ENCODE peak calls at places on chromosomes 2 and 18, in five cellular contexts. One of them, this sample, is unnamed.

GRCh38 chr2:221554769-221555510 is 17.2 kb downstream of the EPHA4 start:
- DNase-seq in WERI-Rb-1: no peak
- DNase-seq in BJ: no peak
- DNase-seq in mammary epithelial cell: no peak
- DNase-seq in foreskin fibroblast: no peak
- DNase-seq in this sample: no peak

GRCh38 chr2:128519517-128520215 is 201.0 kb upstream of the HS6ST1 start:
- DNase-seq in BJ: no peak
- DNase-seq in mammary epithelial cell: no peak
- DNase-seq in foreskin fibroblast: no peak
- DNase-seq in WERI-Rb-1: no peak
- DNase-seq in this sample: no peak

GRCh38 chr18:57466745-57467144 is 31.6 kb downstream of the ONECUT2 start:
- DNase-seq in WERI-Rb-1: no peak
- DNase-seq in BJ: no peak
- DNase-seq in foreskin fibroblast: no peak
- DNase-seq in mammary epithelial cell: no peak
- DNase-seq in this sample: no peak

GRCh38 chr2:173151671-173152398 is 76.2 kb downstream of the MAP3K20 start:
- DNase-seq in BJ: peak; percentile 22
- DNase-seq in foreskin fibroblast: peak; percentile 78
- DNase-seq in mammary epithelial cell: peak; percentile 90
- DNase-seq in WERI-Rb-1: no peak
- DNase-seq in this sample: no peak

GRCh38 chr2:98348066-98348561 is 1.9 kb downstream of the CNGA3 start:
- DNase-seq in foreskin fibroblast: no peak
- DNase-seq in BJ: no peak
- DNase-seq in WERI-Rb-1: peak; percentile 81
- DNase-seq in mammary epithelial cell: peak; percentile 9
- DNase-seq in this sample: no peak

GRCh38 chr2:131093066-131093842 is at the start of gene FAM168B:
- DNase-seq in WERI-Rb-1: peak; percentile 83
- DNase-seq in foreskin fibroblast: peak; percentile 92
- DNase-seq in mammary epithelial cell: peak; percentile 90
- DNase-seq in BJ: peak; percentile 42
- DNase-seq in this sample: peak; percentile 84

GRCh38 chr2:100944617-100945432 is 57.3 kb upstream of the RPL31 start:
- DNase-seq in BJ: no peak
- DNase-seq in WERI-Rb-1: no peak
- DNase-seq in mammary epithelial cell: no peak
- DNase-seq in foreskin fibroblast: no peak
- DNase-seq in this sample: no peak

GRCh38 chr2:190099890-190100289 is 37.4 kb upstream of the MSTN start:
- DNase-seq in BJ: no peak
- DNase-seq in WERI-Rb-1: no peak
- DNase-seq in foreskin fibroblast: no peak
- DNase-seq in mammary epithelial cell: no peak
- DNase-seq in this sample: no peak

GRCh38 chr2:196808281-196808680 is 874 bp downstream of the C2orf66 start:
- DNase-seq in WERI-Rb-1: no peak
- DNase-seq in foreskin fibroblast: no peak
- DNase-seq in BJ: no peak
- DNase-seq in mammary epithelial cell: no peak
- DNase-seq in this sample: no peak

GRCh38 chr2:219439518-219439917 is 4.9 kb downstream of the SPEG start:
- DNase-seq in foreskin fibroblast: no peak
- DNase-seq in mammary epithelial cell: no peak
- DNase-seq in WERI-Rb-1: no peak
- DNase-seq in BJ: no peak
- DNase-seq in this sample: no peak

GRCh38 chr2:209472386-209472832 is 48.6 kb downstream of the MAP2 start:
- DNase-seq in foreskin fibroblast: peak; percentile 55
- DNase-seq in mammary epithelial cell: peak; percentile 79
- DNase-seq in BJ: peak; percentile 41
- DNase-seq in WERI-Rb-1: no peak
- DNase-seq in this sample: no peak

GRCh38 chr18:79515944-79516351 is 120.2 kb downstream of the NFATC1 start:
- DNase-seq in mammary epithelial cell: no peak
- DNase-seq in foreskin fibroblast: no peak
- DNase-seq in BJ: no peak
- DNase-seq in WERI-Rb-1: no peak
- DNase-seq in this sample: no peak

GRCh38 chr2:28465148-28465885 is 30.5 kb upstream of the PLB1 start:
- DNase-seq in WERI-Rb-1: no peak
- DNase-seq in foreskin fibroblast: no peak
- DNase-seq in BJ: no peak
- DNase-seq in mammary epithelial cell: peak; percentile 78
- DNase-seq in this sample: no peak

GRCh38 chr2:161436411-161436810 is 20.3 kb downstream of the TBR1 start:
- DNase-seq in mammary epithelial cell: peak; percentile 67
- DNase-seq in WERI-Rb-1: no peak
- DNase-seq in foreskin fibroblast: peak; percentile 83
- DNase-seq in BJ: peak; percentile 23
- DNase-seq in this sample: no peak

GRCh38 chr2:147945660-147946059 is 74.9 kb downstream of the ORC4 start:
- DNase-seq in mammary epithelial cell: no peak
- DNase-seq in foreskin fibroblast: peak; percentile 2
- DNase-seq in BJ: no peak
- DNase-seq in WERI-Rb-1: no peak
- DNase-seq in this sample: no peak

GRCh38 chr2:174145827-174146226 is 102.5 kb downstream of the OLA1 start:
- DNase-seq in WERI-Rb-1: no peak
- DNase-seq in BJ: no peak
- DNase-seq in mammary epithelial cell: no peak
- DNase-seq in foreskin fibroblast: no peak
- DNase-seq in this sample: no peak

GRCh38 chr2:187552959-187553681 is 1.1 kb downstream of the TFPI start:
- DNase-seq in mammary epithelial cell: peak; percentile 53
- DNase-seq in WERI-Rb-1: no peak
- DNase-seq in BJ: no peak
- DNase-seq in foreskin fibroblast: peak; percentile 64
- DNase-seq in this sample: no peak

GRCh38 chr2:196534533-196534932 is 105.0 kb upstream of the CCDC150 start:
- DNase-seq in mammary epithelial cell: no peak
- DNase-seq in BJ: no peak
- DNase-seq in foreskin fibroblast: no peak
- DNase-seq in WERI-Rb-1: no peak
- DNase-seq in this sample: no peak

GRCh38 chr2:36451512-36451911 is 95.9 kb downstream of the CRIM1 start:
- DNase-seq in WERI-Rb-1: no peak
- DNase-seq in mammary epithelial cell: no peak
- DNase-seq in BJ: no peak
- DNase-seq in foreskin fibroblast: no peak
- DNase-seq in this sample: no peak

GRCh38 chr2:226728996-226729395 is 70.6 kb downstream of the IRS1 start:
- DNase-seq in BJ: no peak
- DNase-seq in mammary epithelial cell: no peak
- DNase-seq in WERI-Rb-1: no peak
- DNase-seq in foreskin fibroblast: no peak
- DNase-seq in this sample: no peak

GRCh38 chr2:226727251-226727650 is 72.4 kb downstream of the IRS1 start:
- DNase-seq in BJ: no peak
- DNase-seq in foreskin fibroblast: no peak
- DNase-seq in WERI-Rb-1: no peak
- DNase-seq in mammary epithelial cell: no peak
- DNase-seq in this sample: no peak

GRCh38 chr2:226732478-226733188 is 67.0 kb downstream of the IRS1 start:
- DNase-seq in mammary epithelial cell: no peak
- DNase-seq in BJ: no peak
- DNase-seq in WERI-Rb-1: no peak
- DNase-seq in foreskin fibroblast: no peak
- DNase-seq in this sample: no peak

GRCh38 chr2:226733189-226733858 is 66.3 kb downstream of the IRS1 start:
- DNase-seq in foreskin fibroblast: no peak
- DNase-seq in mammary epithelial cell: no peak
- DNase-seq in WERI-Rb-1: no peak
- DNase-seq in BJ: no peak
- DNase-seq in this sample: no peak

GRCh38 chr2:226730487-226730886 is 69.1 kb downstream of the IRS1 start:
- DNase-seq in mammary epithelial cell: no peak
- DNase-seq in WERI-Rb-1: peak; percentile 17
- DNase-seq in foreskin fibroblast: peak; percentile 51
- DNase-seq in BJ: no peak
- DNase-seq in this sample: no peak
- TF ChIP-seq CTCF in mammary epithelial cell: peak; percentile 19
- TF ChIP-seq CTCF in WERI-Rb-1: peak; percentile 7
- TF ChIP-seq CTCF in foreskin fibroblast: no peak
- TF ChIP-seq CTCF in BJ: no peak
- TF ChIP-seq CTCF in this sample: no peak

GRCh38 chr2:52145005-52145404 is 1113.1 kb upstream of the NRXN1 start:
- DNase-seq in mammary epithelial cell: no peak
- DNase-seq in BJ: no peak
- DNase-seq in WERI-Rb-1: no peak
- DNase-seq in foreskin fibroblast: no peak
- DNase-seq in this sample: no peak
- TF ChIP-seq CTCF in mammary epithelial cell: no peak
- TF ChIP-seq CTCF in BJ: no peak
- TF ChIP-seq CTCF in WERI-Rb-1: no peak
- TF ChIP-seq CTCF in foreskin fibroblast: no peak
- TF ChIP-seq CTCF in this sample: no peak

DNA sequence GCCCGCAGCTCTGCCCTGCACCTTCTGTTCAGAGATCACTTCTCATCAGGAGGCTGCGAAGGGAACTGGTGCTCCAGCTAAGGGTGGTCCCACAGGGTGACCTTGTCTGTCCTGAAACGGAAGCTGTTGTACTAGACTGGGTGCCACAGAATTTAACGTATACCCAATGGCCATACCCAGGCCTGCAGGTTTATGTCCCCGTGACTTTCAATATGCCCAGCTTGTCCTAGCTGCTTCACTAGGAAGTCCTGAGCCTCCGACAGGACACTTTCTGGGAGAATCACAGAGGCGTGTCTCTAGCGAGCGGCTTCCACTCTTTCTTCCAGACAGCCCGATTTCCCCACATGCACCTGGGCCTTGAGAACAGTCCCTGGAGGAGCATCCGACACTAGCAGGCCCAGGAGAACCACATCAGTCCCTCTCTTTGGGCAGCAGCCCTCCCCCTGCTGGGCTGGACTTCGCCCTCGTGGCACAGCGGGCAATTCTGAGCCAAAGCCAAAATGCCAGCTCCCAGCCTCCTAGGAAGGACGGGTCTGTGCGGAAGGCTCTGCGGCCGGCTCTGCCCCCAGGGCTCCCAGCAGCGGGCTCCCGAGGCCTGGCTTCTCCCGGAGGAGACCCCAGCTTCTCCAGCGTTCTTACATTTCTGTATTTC is 91.9 kb upstream of the OTOS start:
- DNase-seq in BJ: no peak
- DNase-seq in foreskin fibroblast: no peak
- DNase-seq in WERI-Rb-1: no peak
- DNase-seq in mammary epithelial cell: no peak
- DNase-seq in this sample: no peak
- TF ChIP-seq CTCF in BJ: no peak
- TF ChIP-seq CTCF in foreskin fibroblast: no peak
- TF ChIP-seq CTCF in WERI-Rb-1: no peak
- TF ChIP-seq CTCF in mammary epithelial cell: no peak
- TF ChIP-seq CTCF in this sample: no peak

GRCh38 chr2:207046642-207047213 is 107.4 kb downstream of the CPO start:
- DNase-seq in mammary epithelial cell: no peak
- DNase-seq in foreskin fibroblast: peak; percentile 27
- DNase-seq in WERI-Rb-1: no peak
- DNase-seq in BJ: no peak
- DNase-seq in this sample: no peak
- TF ChIP-seq CTCF in mammary epithelial cell: no peak
- TF ChIP-seq CTCF in foreskin fibroblast: peak; percentile 6
- TF ChIP-seq CTCF in WERI-Rb-1: no peak
- TF ChIP-seq CTCF in BJ: no peak
- TF ChIP-seq CTCF in this sample: no peak

GRCh38 chr2:20759487-20759886 is 63.4 kb downstream of the LDAH start:
- DNase-seq in mammary epithelial cell: no peak
- DNase-seq in WERI-Rb-1: no peak
- DNase-seq in BJ: no peak
- DNase-seq in foreskin fibroblast: no peak
- DNase-seq in this sample: no peak
- TF ChIP-seq CTCF in mammary epithelial cell: no peak
- TF ChIP-seq CTCF in WERI-Rb-1: no peak
- TF ChIP-seq CTCF in BJ: no peak
- TF ChIP-seq CTCF in foreskin fibroblast: no peak
- TF ChIP-seq CTCF in this sample: no peak